ENCODE peak calls at places on chromosomes 12 and 14, in six cellular contexts. One of them, this sample, is unnamed.

GRCh38 chr14:20247651-20248246 is 8.7 kb downstream of the OR11H4 start:
- DNase-seq in IMR-90: no peak
- DNase-seq in CD4-positive, alpha-beta T cell: no peak
- DNase-seq in pancreas: no peak
- DNase-seq in CD8-positive, alpha-beta T cell: no peak
- DNase-seq in gastrocnemius medialis: no peak
- DNase-seq in this sample: no peak

GRCh38 chr12:46124848-46125619 is 134.7 kb upstream of the SCAF11 start:
- DNase-seq in gastrocnemius medialis: peak; percentile 41
- DNase-seq in IMR-90: peak; percentile 87
- DNase-seq in pancreas: no peak
- DNase-seq in CD8-positive, alpha-beta T cell: peak; percentile 57
- DNase-seq in CD4-positive, alpha-beta T cell: peak; percentile 57
- DNase-seq in this sample: no peak

GRCh38 chr14:73787760-73788508 is 63.7 kb upstream of the PTGR2 start:
- DNase-seq in gastrocnemius medialis: no peak
- DNase-seq in pancreas: no peak
- DNase-seq in CD4-positive, alpha-beta T cell: no peak
- DNase-seq in CD8-positive, alpha-beta T cell: no peak
- DNase-seq in IMR-90: peak; percentile 55
- DNase-seq in this sample: no peak

GRCh38 chr14:60721331-60722162 is 2.6 kb downstream of the SIX4 start:
- DNase-seq in gastrocnemius medialis: peak; percentile 65
- DNase-seq in CD4-positive, alpha-beta T cell: peak; percentile 26
- DNase-seq in pancreas: peak; percentile 83
- DNase-seq in CD8-positive, alpha-beta T cell: peak; percentile 63
- DNase-seq in IMR-90: peak; percentile 84
- DNase-seq in this sample: peak; percentile 67

GRCh38 chr12:129305851-129306250 is 452.6 kb downstream of the GLT1D1 start:
- DNase-seq in gastrocnemius medialis: no peak
- DNase-seq in pancreas: no peak
- DNase-seq in CD8-positive, alpha-beta T cell: no peak
- DNase-seq in IMR-90: no peak
- DNase-seq in CD4-positive, alpha-beta T cell: no peak
- DNase-seq in this sample: no peak

GRCh38 chr12:111288771-111289170 is 80.1 kb downstream of the PHETA1 start:
- DNase-seq in pancreas: no peak
- DNase-seq in gastrocnemius medialis: no peak
- DNase-seq in CD4-positive, alpha-beta T cell: no peak
- DNase-seq in CD8-positive, alpha-beta T cell: no peak
- DNase-seq in IMR-90: no peak
- DNase-seq in this sample: no peak

GRCh38 chr12:75560167-75560566 is 48.8 kb upstream of the KRR1 start:
- DNase-seq in CD8-positive, alpha-beta T cell: no peak
- DNase-seq in pancreas: no peak
- DNase-seq in IMR-90: peak; percentile 63
- DNase-seq in gastrocnemius medialis: no peak
- DNase-seq in CD4-positive, alpha-beta T cell: no peak
- DNase-seq in this sample: no peak

GRCh38 chr14:67432088-67432564 is 20.2 kb upstream of the PLEK2 start:
- DNase-seq in CD4-positive, alpha-beta T cell: no peak
- DNase-seq in IMR-90: no peak
- DNase-seq in gastrocnemius medialis: no peak
- DNase-seq in pancreas: no peak
- DNase-seq in CD8-positive, alpha-beta T cell: no peak
- DNase-seq in this sample: no peak

GRCh38 chr14:85762523-85762922 is 232.6 kb downstream of the FLRT2 start:
- DNase-seq in CD4-positive, alpha-beta T cell: no peak
- DNase-seq in IMR-90: no peak
- DNase-seq in gastrocnemius medialis: no peak
- DNase-seq in pancreas: no peak
- DNase-seq in CD8-positive, alpha-beta T cell: no peak
- DNase-seq in this sample: no peak

GRCh38 chr14:94028450-94028826 is 2.3 kb downstream of the OTUB2 start:
- DNase-seq in pancreas: no peak
- DNase-seq in IMR-90: peak; percentile 42
- DNase-seq in CD4-positive, alpha-beta T cell: no peak
- DNase-seq in CD8-positive, alpha-beta T cell: no peak
- DNase-seq in gastrocnemius medialis: no peak
- DNase-seq in this sample: peak; percentile 17

GRCh38 chr12:1917172-1918070 is 1.0 kb downstream of the CACNA2D4 start:
- DNase-seq in IMR-90: no peak
- DNase-seq in CD8-positive, alpha-beta T cell: peak; percentile 46
- DNase-seq in CD4-positive, alpha-beta T cell: no peak
- DNase-seq in gastrocnemius medialis: no peak
- DNase-seq in pancreas: no peak
- DNase-seq in this sample: no peak

GRCh38 chr12:57627504-57628279 is 5.3 kb downstream of the B4GALNT1 start:
- DNase-seq in pancreas: peak; percentile 69
- DNase-seq in CD4-positive, alpha-beta T cell: no peak
- DNase-seq in gastrocnemius medialis: no peak
- DNase-seq in IMR-90: no peak
- DNase-seq in CD8-positive, alpha-beta T cell: peak; percentile 54
- DNase-seq in this sample: peak; percentile 58

GRCh38 chr14:100761481-100761880 is 34.8 kb downstream of the DLK1 start:
- DNase-seq in CD8-positive, alpha-beta T cell: no peak
- DNase-seq in gastrocnemius medialis: no peak
- DNase-seq in IMR-90: peak; percentile 91
- DNase-seq in CD4-positive, alpha-beta T cell: no peak
- DNase-seq in pancreas: no peak
- DNase-seq in this sample: no peak

GRCh38 chr14:35385042-35385839 is 19.3 kb downstream of the NFKBIA start:
- DNase-seq in gastrocnemius medialis: peak; percentile 96
- DNase-seq in pancreas: peak; percentile 76
- DNase-seq in IMR-90: peak; percentile 93
- DNase-seq in CD4-positive, alpha-beta T cell: no peak
- DNase-seq in CD8-positive, alpha-beta T cell: no peak
- DNase-seq in this sample: peak; percentile 96

GRCh38 chr12:58509116-58509885 is 411.0 kb downstream of the LRIG3 start:
- DNase-seq in pancreas: no peak
- DNase-seq in CD8-positive, alpha-beta T cell: no peak
- DNase-seq in CD4-positive, alpha-beta T cell: no peak
- DNase-seq in gastrocnemius medialis: no peak
- DNase-seq in IMR-90: peak; percentile 91
- DNase-seq in this sample: no peak

GRCh38 chr12:6053541-6053940 is 70.9 kb downstream of the VWF start:
- DNase-seq in CD4-positive, alpha-beta T cell: no peak
- DNase-seq in pancreas: no peak
- DNase-seq in gastrocnemius medialis: no peak
- DNase-seq in IMR-90: peak; percentile 36
- DNase-seq in CD8-positive, alpha-beta T cell: no peak
- DNase-seq in this sample: no peak

GRCh38 chr12:4174417-4174816 is 99.1 kb upstream of the CCND2 start:
- DNase-seq in pancreas: no peak
- DNase-seq in CD4-positive, alpha-beta T cell: no peak
- DNase-seq in gastrocnemius medialis: no peak
- DNase-seq in CD8-positive, alpha-beta T cell: peak; percentile 21
- DNase-seq in IMR-90: no peak
- DNase-seq in this sample: no peak

GRCh38 chr12:50806176-50806575 is 36.5 kb upstream of the TMPRSS12 start:
- DNase-seq in CD4-positive, alpha-beta T cell: no peak
- DNase-seq in gastrocnemius medialis: no peak
- DNase-seq in pancreas: no peak
- DNase-seq in CD8-positive, alpha-beta T cell: no peak
- DNase-seq in IMR-90: peak; percentile 29
- DNase-seq in this sample: no peak

GRCh38 chr12:32136404-32136803 is 29.8 kb downstream of the BICD1 start:
- DNase-seq in gastrocnemius medialis: no peak
- DNase-seq in CD8-positive, alpha-beta T cell: no peak
- DNase-seq in CD4-positive, alpha-beta T cell: no peak
- DNase-seq in IMR-90: no peak
- DNase-seq in pancreas: no peak
- DNase-seq in this sample: no peak

GRCh38 chr14:89504602-89505320 is 87.7 kb upstream of the FOXN3 start:
- DNase-seq in CD8-positive, alpha-beta T cell: no peak
- DNase-seq in CD4-positive, alpha-beta T cell: no peak
- DNase-seq in gastrocnemius medialis: no peak
- DNase-seq in pancreas: no peak
- DNase-seq in IMR-90: peak; percentile 84
- DNase-seq in this sample: no peak

GRCh38 chr12:106141452-106141851 is 2.7 kb upstream of the NUAK1 start:
- DNase-seq in IMR-90: no peak
- DNase-seq in CD4-positive, alpha-beta T cell: no peak
- DNase-seq in gastrocnemius medialis: no peak
- DNase-seq in pancreas: no peak
- DNase-seq in CD8-positive, alpha-beta T cell: no peak
- DNase-seq in this sample: no peak

GRCh38 chr14:67003009-67003753 is 186.1 kb upstream of the GARIN2 start:
- DNase-seq in CD4-positive, alpha-beta T cell: no peak
- DNase-seq in CD8-positive, alpha-beta T cell: no peak
- DNase-seq in gastrocnemius medialis: no peak
- DNase-seq in pancreas: no peak
- DNase-seq in IMR-90: no peak
- DNase-seq in this sample: no peak

GRCh38 chr14:93745603-93746273 is 42.5 kb downstream of the PRIMA1 start:
- DNase-seq in pancreas: no peak
- DNase-seq in CD4-positive, alpha-beta T cell: no peak
- DNase-seq in gastrocnemius medialis: no peak
- DNase-seq in IMR-90: no peak
- DNase-seq in CD8-positive, alpha-beta T cell: no peak
- DNase-seq in this sample: peak; percentile 44

GRCh38 chr12:27924350-27925140 is 48.0 kb downstream of the PTHLH start:
- DNase-seq in CD4-positive, alpha-beta T cell: no peak
- DNase-seq in CD8-positive, alpha-beta T cell: no peak
- DNase-seq in IMR-90: peak; percentile 61
- DNase-seq in gastrocnemius medialis: no peak
- DNase-seq in pancreas: no peak
- DNase-seq in this sample: no peak

GRCh38 chr12:24478254-24478653 is 470.6 kb downstream of the BCAT1 start:
- DNase-seq in CD4-positive, alpha-beta T cell: no peak
- DNase-seq in IMR-90: no peak
- DNase-seq in CD8-positive, alpha-beta T cell: no peak
- DNase-seq in pancreas: no peak
- DNase-seq in gastrocnemius medialis: no peak
- DNase-seq in this sample: no peak

GRCh38 chr14:53894456-53894855 is 62.2 kb downstream of the BMP4 start:
- DNase-seq in gastrocnemius medialis: no peak
- DNase-seq in IMR-90: peak; percentile 79
- DNase-seq in pancreas: no peak
- DNase-seq in CD8-positive, alpha-beta T cell: no peak
- DNase-seq in CD4-positive, alpha-beta T cell: no peak
- DNase-seq in this sample: no peak

GRCh38 chr12:111386891-111387290 is 18.0 kb upstream of the PHETA1 start:
- DNase-seq in pancreas: no peak
- DNase-seq in gastrocnemius medialis: no peak
- DNase-seq in CD8-positive, alpha-beta T cell: no peak
- DNase-seq in IMR-90: no peak
- DNase-seq in CD4-positive, alpha-beta T cell: no peak
- DNase-seq in this sample: no peak

GRCh38 chr14:105577339-105577861 is 51.0 kb downstream of the TMEM121 start:
- DNase-seq in CD8-positive, alpha-beta T cell: no peak
- DNase-seq in gastrocnemius medialis: no peak
- DNase-seq in CD4-positive, alpha-beta T cell: no peak
- DNase-seq in IMR-90: no peak
- DNase-seq in pancreas: peak; percentile 33
- DNase-seq in this sample: peak; percentile 29

GRCh38 chr14:105581551-105582341 is 55.4 kb downstream of the TMEM121 start:
- DNase-seq in gastrocnemius medialis: no peak
- DNase-seq in CD8-positive, alpha-beta T cell: no peak
- DNase-seq in IMR-90: no peak
- DNase-seq in CD4-positive, alpha-beta T cell: no peak
- DNase-seq in pancreas: peak; percentile 45
- DNase-seq in this sample: peak; percentile 10

GRCh38 chr14:105578070-105578469 is 51.7 kb downstream of the TMEM121 start:
- DNase-seq in IMR-90: no peak
- DNase-seq in CD4-positive, alpha-beta T cell: no peak
- DNase-seq in CD8-positive, alpha-beta T cell: no peak
- DNase-seq in pancreas: no peak
- DNase-seq in gastrocnemius medialis: no peak
- DNase-seq in this sample: no peak

GRCh38 chr14:105588236-105588860 is 62.0 kb downstream of the TMEM121 start:
- DNase-seq in pancreas: peak; percentile 55
- DNase-seq in CD8-positive, alpha-beta T cell: no peak
- DNase-seq in CD4-positive, alpha-beta T cell: no peak
- DNase-seq in IMR-90: no peak
- DNase-seq in gastrocnemius medialis: no peak
- DNase-seq in this sample: no peak

GRCh38 chr14:105582639-105583038 is 56.3 kb downstream of the TMEM121 start:
- DNase-seq in CD4-positive, alpha-beta T cell: no peak
- DNase-seq in IMR-90: peak; percentile 15
- DNase-seq in pancreas: peak; percentile 44
- DNase-seq in CD8-positive, alpha-beta T cell: no peak
- DNase-seq in gastrocnemius medialis: no peak
- DNase-seq in this sample: peak; percentile 12
- H3K27ac ChIP-seq in CD4-positive, alpha-beta T cell: no peak overlapping the region
- H3K27ac ChIP-seq in IMR-90: no peak overlapping the region
- H3K27ac ChIP-seq in pancreas: no peak overlapping the region
- H3K27ac ChIP-seq in CD8-positive, alpha-beta T cell: no peak overlapping the region
- H3K27ac ChIP-seq in gastrocnemius medialis: no peak overlapping the region
- H3K27ac ChIP-seq in this sample: no peak overlapping the region

GRCh38 chr14:49173765-49174373 is 412.3 kb downstream of the RPS29 start:
- DNase-seq in IMR-90: peak; percentile 69
- DNase-seq in CD4-positive, alpha-beta T cell: no peak
- DNase-seq in CD8-positive, alpha-beta T cell: no peak
- DNase-seq in gastrocnemius medialis: no peak
- DNase-seq in pancreas: no peak
- DNase-seq in this sample: no peak
- TF ChIP-seq CTCF in IMR-90: peak; percentile 69
- TF ChIP-seq CTCF in CD4-positive, alpha-beta T cell: no peak
- TF ChIP-seq CTCF in CD8-positive, alpha-beta T cell: no peak
- TF ChIP-seq CTCF in gastrocnemius medialis: no peak
- TF ChIP-seq CTCF in pancreas: peak; percentile 26
- TF ChIP-seq CTCF in this sample: no peak

DNA sequence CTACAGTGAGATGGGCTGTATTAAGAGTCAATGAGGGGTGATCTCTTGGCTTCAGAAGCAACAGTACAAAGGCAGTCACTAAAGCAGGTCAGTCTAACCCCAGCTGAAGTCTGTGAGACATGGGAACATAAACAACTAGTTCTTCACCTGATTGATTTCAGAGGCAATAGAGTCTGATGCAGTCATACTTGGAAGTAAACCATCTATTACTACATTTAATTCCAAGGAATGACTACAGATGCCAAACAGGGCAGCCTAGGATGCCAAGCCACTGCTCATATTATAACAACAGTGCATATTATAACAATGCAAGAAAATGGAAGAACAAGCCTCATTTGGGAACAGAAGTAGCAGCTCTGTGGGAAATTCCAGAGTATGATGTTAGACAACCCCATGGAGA is 35.8 kb downstream of the GRIN2B start:
- DNase-seq in CD4-positive, alpha-beta T cell: no peak
- DNase-seq in IMR-90: no peak
- DNase-seq in CD8-positive, alpha-beta T cell: no peak
- DNase-seq in pancreas: no peak
- DNase-seq in gastrocnemius medialis: no peak
- DNase-seq in this sample: no peak
- H3K27ac ChIP-seq in CD4-positive, alpha-beta T cell: no peak overlapping the region
- H3K27ac ChIP-seq in IMR-90: no peak overlapping the region
- H3K27ac ChIP-seq in CD8-positive, alpha-beta T cell: no peak overlapping the region
- H3K27ac ChIP-seq in pancreas: no peak overlapping the region
- H3K27ac ChIP-seq in gastrocnemius medialis: no peak overlapping the region
- H3K27ac ChIP-seq in this sample: no peak overlapping the region

DNA sequence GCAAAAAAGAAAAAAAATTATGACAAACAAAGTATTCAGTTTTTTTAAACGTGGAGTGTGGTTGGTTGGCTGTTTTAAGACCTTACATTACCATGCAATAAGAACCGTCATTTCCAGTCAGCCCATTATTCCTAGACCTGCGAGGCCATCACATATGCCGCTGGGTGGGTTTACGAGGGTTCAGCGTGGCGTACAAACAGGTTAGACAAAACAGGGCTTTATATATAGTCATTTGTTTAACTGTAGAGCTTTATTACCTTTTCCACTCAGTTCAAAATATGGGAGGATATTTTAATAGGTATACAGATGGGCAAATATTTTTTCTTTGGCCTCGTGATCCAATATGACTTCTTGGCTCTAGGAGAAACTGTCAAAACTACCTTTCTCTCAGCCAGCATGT is 67.2 kb downstream of the KSR2 start:
- DNase-seq in gastrocnemius medialis: no peak
- DNase-seq in CD8-positive, alpha-beta T cell: no peak
- DNase-seq in pancreas: no peak
- DNase-seq in CD4-positive, alpha-beta T cell: no peak
- DNase-seq in IMR-90: no peak
- DNase-seq in this sample: no peak
- TF ChIP-seq CTCF in gastrocnemius medialis: no peak
- TF ChIP-seq CTCF in CD8-positive, alpha-beta T cell: no peak
- TF ChIP-seq CTCF in pancreas: no peak
- TF ChIP-seq CTCF in CD4-positive, alpha-beta T cell: no peak
- TF ChIP-seq CTCF in IMR-90: no peak
- TF ChIP-seq CTCF in this sample: no peak

This sample was measured in psoas muscle.